ENCODE peak calls at places on chromosomes 2 and 18, in six cellular contexts. C is iPS-NIHi11, L is occipital lobe, N is psoas muscle, A is NCI-H774, U is AG04449. H is an unnamed sample.

GRCh38 chr2:152047826-152048476 is 50.9 kb downstream of the CACNB4 start:
- DNase-seq in C (peak), L (no peak), N (no peak), A (no peak), U (no peak), H (peak)

GRCh38 chr2:215793747-215794595 is 219.4 kb downstream of the MREG start:
- DNase-seq in C (no peak), L (no peak), N (no peak), A (no peak), U (peak), H (no peak)

GRCh38 chr2:2318949-2319348 is 12.1 kb downstream of the MYT1L start:
- DNase-seq in C (no peak), L (no peak), N (no peak), A (no peak), U (no peak), H (no peak)

GRCh38 chr2:220077488-220077887 is 450.1 kb downstream of the SLC4A3 start:
- DNase-seq in C (no peak), L (no peak), N (no peak), A (no peak), U (peak), H (no peak)

GRCh38 chr2:37377187-37377532 is 32.7 kb downstream of the QPCT start:
- DNase-seq in C (no peak), L (no peak), N (no peak), A (no peak), U (no peak), H (no peak)

GRCh38 chr18:45384137-45384998 is 230.9 kb upstream of the SLC14A2 start:
- DNase-seq in C (peak), L (no peak), N (peak), A (peak), U (no peak), H (peak)

GRCh38 chr2:232376260-232376659 is 2.3 kb upstream of the ALPP start:
- DNase-seq in C (peak), L (no peak), N (no peak), A (no peak), U (no peak), H (no peak)

GRCh38 chr2:105934467-105934866 is 189.8 kb downstream of the NCK2 start:
- DNase-seq in C (no peak), L (no peak), N (no peak), A (no peak), U (no peak), H (no peak)

GRCh38 chr18:78967692-78968091 is 11.9 kb upstream of the SALL3 start:
- DNase-seq in C (no peak), L (no peak), N (no peak), A (no peak), U (no peak), H (no peak)

GRCh38 chr2:287471-287885 is 413 bp downstream of the ALKAL2 start:
- DNase-seq in C (peak), L (no peak), N (peak), A (no peak), U (no peak), H (peak)

GRCh38 chr2:200454839-200455801 is 54.7 kb downstream of the KCTD18 start:
- DNase-seq in C (no peak), L (no peak), N (no peak), A (no peak), U (no peak), H (no peak)

GRCh38 chr2:71856709-71857525 is 290.7 kb downstream of the CYP26B1 start:
- DNase-seq in C (peak), L (no peak), N (no peak), A (no peak), U (no peak), H (no peak)

GRCh38 chr18:60892441-60892840 is 440.8 kb upstream of the CDH20 start:
- DNase-seq in C (no peak), L (no peak), N (no peak), A (no peak), U (no peak), H (no peak)

GRCh38 chr2:176157499-176158305 is 595 bp downstream of the HOXD3 start:
- DNase-seq in C (no peak), L (no peak), N (no peak), A (no peak), U (no peak), H (peak)

GRCh38 chr2:73746877-73747208 is 9.7 kb upstream of the TPRKB start:
- DNase-seq in C (no peak), L (no peak), N (no peak), A (no peak), U (no peak), H (no peak)

GRCh38 chr2:7930800-7931635 is 750.8 kb upstream of the ID2 start:
- DNase-seq in C (no peak), L (no peak), N (no peak), A (no peak), U (no peak), H (no peak)

GRCh38 chr2:177392373-177393246 is at the start of gene AGPS:
- DNase-seq in C (peak), L (peak), N (peak), A (peak), U (no peak), H (peak)

GRCh38 chr2:23127465-23127864 is 257.5 kb upstream of the KLHL29 start:
- DNase-seq in C (no peak), L (no peak), N (no peak), A (no peak), U (no peak), H (no peak)

GRCh38 chr2:55311444-55311870 is 42.4 kb upstream of the MTIF2 start:
- DNase-seq in C (peak), L (no peak), N (no peak), A (no peak), U (peak), H (peak)

GRCh38 chr2:9498210-9498609 is 23.9 kb downstream of the IAH1 start:
- DNase-seq in C (no peak), L (no peak), N (no peak), A (no peak), U (no peak), H (no peak)

GRCh38 chr18:7931763-7932162 is 364.6 kb downstream of the PTPRM start:
- DNase-seq in C (no peak), L (no peak), N (no peak), A (no peak), U (no peak), H (no peak)

GRCh38 chr2:48900321-48901014 is 144.9 kb upstream of the LHCGR start:
- DNase-seq in C (no peak), L (peak), N (no peak), A (no peak), U (no peak), H (no peak)

GRCh38 chr2:215619022-215619958 is 183.4 kb upstream of the FN1 start:
- DNase-seq in C (peak), L (no peak), N (no peak), A (peak), U (no peak), H (peak)

GRCh38 chr2:47937677-47938076 is 31.4 kb upstream of the FBXO11 start:
- DNase-seq in C (no peak), L (no peak), N (no peak), A (no peak), U (no peak), H (no peak)

GRCh38 chr18:47898696-47899095 is 31.8 kb downstream of the SMAD2 start:
- DNase-seq in C (no peak), L (no peak), N (no peak), A (peak), U (no peak), H (no peak)

GRCh38 chr18:53509886-53510285 is 714.6 kb downstream of the MBD2 start:
- DNase-seq in C (no peak), L (no peak), N (no peak), A (no peak), U (no peak), H (no peak)

GRCh38 chr2:30366199-30366691 is 80.8 kb upstream of the LCLAT1 start:
- DNase-seq in C (no peak), L (no peak), N (no peak), A (no peak), U (no peak), H (no peak)

GRCh38 chr2:71736986-71737385 is 283.6 kb downstream of the DYSF start:
- DNase-seq in C (no peak), L (no peak), N (no peak), A (no peak), U (no peak), H (no peak)

GRCh38 chr2:22517141-22517540 is 867.8 kb upstream of the KLHL29 start:
- DNase-seq in C (no peak), L (no peak), N (no peak), A (no peak), U (no peak), H (no peak)

GRCh38 chr2:118748245-118748885 is 99.1 kb downstream of the EN1 start:
- DNase-seq in C (no peak), L (no peak), N (no peak), A (no peak), U (no peak), H (no peak)

GRCh38 chr2:224366269-224366668 is 35.6 kb downstream of the FAM124B start:
- DNase-seq in C (no peak), L (no peak), N (no peak), A (no peak), U (no peak), H (no peak)

GRCh38 chr2:16608661-16609643 is 56.7 kb downstream of the CYRIA start:
- DNase-seq in C (peak), L (peak), N (peak), A (peak), U (no peak), H (peak)

GRCh38 chr2:239360421-239361310 is 40.2 kb downstream of the HDAC4 start:
- DNase-seq in C (no peak), L (no peak), N (no peak), A (no peak), U (no peak), H (no peak)

H was measured in HEK293T.